ENCODE peak calls at places on chromosomes 1 and 21, in four cellular contexts. V is GM12878, F is HepG2, B is H1. L is an unnamed sample.

GRCh38 chr1:78408830-78409229 is 81.9 kb upstream of the PTGFR start:
- DNase-seq in V (no peak), F (no peak), B (no peak), L (no peak)

GRCh38 chr1:47211796-47212269 is 20.2 kb downstream of the TAL1 start:
- DNase-seq in V (no peak), F (no peak), B (no peak), L (no peak)

GRCh38 chr1:171664976-171665375 is 12.5 kb upstream of the MYOC start:
- DNase-seq in V (no peak), F (no peak), B (no peak), L (no peak)

GRCh38 chr1:29838738-29839320 is 602.5 kb downstream of the PTPRU start:
- DNase-seq in V (no peak), F (no peak), B (peak), L (no peak)

GRCh38 chr1:2032737-2033136 is 13.6 kb downstream of the GABRD start:
- DNase-seq in V (no peak), F (no peak), B (no peak), L (no peak)

GRCh38 chr1:6614953-6615785 is 1.6 kb downstream of the PHF13 start:
- DNase-seq in V (no peak), F (no peak), B (no peak), L (no peak)

GRCh38 chr1:59866459-59866858 is 51.7 kb downstream of the HOOK1 start:
- DNase-seq in V (no peak), F (no peak), B (no peak), L (no peak)

GRCh38 chr21:35363458-35363857 is 314.4 kb upstream of the RUNX1 start:
- DNase-seq in V (no peak), F (no peak), B (no peak), L (no peak)

GRCh38 chr1:63119575-63120155 is 202.7 kb upstream of the FOXD3 start:
- DNase-seq in V (no peak), F (no peak), B (no peak), L (no peak)

GRCh38 chr1:212055333-212055732 is 19.8 kb downstream of the DTL start:
- DNase-seq in V (no peak), F (no peak), B (no peak), L (no peak)

GRCh38 chr1:32742132-32742947 is 39.8 kb upstream of the SYNC start:
- DNase-seq in V (no peak), F (peak), B (peak), L (no peak)

GRCh38 chr1:232398823-232399222 is 231.1 kb downstream of the SIPA1L2 start:
- DNase-seq in V (no peak), F (no peak), B (no peak), L (no peak)

GRCh38 chr1:201465698-201466290 is 3.2 kb downstream of the PHLDA3 start:
- DNase-seq in V (no peak), F (no peak), B (no peak), L (no peak)

GRCh38 chr1:99672500-99673213 is 26.7 kb downstream of the PALMD start:
- DNase-seq in V (no peak), F (no peak), B (no peak), L (no peak)

GRCh38 chr1:101200513-101200912 is 36.3 kb upstream of the S1PR1 start:
- DNase-seq in V (no peak), F (no peak), B (no peak), L (no peak)

DNA sequence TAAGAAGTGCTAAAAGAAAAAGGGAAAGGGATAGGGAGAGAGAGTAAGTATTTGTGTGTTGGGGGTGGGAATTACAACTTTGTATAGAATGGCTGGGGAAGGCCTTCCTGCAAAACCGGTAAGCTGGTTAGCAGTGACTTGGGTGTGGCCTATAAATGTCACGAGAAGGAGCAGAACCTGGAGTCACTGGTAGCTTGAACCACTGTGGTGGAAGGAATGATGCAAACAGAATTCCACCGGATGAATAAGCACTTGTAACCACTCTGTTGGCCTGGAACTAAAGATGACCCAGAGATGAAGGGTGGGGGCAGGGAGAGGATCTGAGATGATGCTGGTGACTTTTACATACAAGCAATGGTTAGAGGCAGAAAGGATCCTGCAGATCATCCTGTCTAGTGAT is 8.9 kb downstream of the XKR8 start:
- DNase-seq in V (no peak), F (no peak), B (no peak), L (no peak)
- TF ChIP-seq SP1 in V (no peak), F (no peak), B (no peak), L (no peak)

GRCh38 chr1:221286399-221286798 is 407.2 kb downstream of the HLX start:
- DNase-seq in V (no peak), F (no peak), B (no peak), L (no peak)
- TF ChIP-seq SUZ12 in V (no peak), F (no peak), B (no peak), L (no peak)

DNA sequence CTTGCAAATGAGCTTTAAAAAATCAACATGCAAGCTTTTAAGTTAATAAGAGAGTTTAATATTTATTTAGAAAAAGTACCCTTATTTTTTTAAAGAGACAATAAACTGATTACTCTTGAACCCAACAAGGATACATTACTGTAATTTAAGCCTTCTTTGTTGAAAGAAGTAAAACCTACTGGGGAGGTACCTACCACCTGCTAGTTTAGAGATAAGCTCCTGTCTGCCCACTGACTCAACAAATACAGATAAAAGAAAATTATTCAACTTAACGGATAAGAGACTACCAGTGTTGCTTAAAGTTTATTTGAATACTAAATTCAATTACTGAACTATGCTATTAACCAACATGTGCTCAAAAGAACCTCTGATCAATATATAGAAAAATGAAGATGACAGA is 23.1 kb downstream of the USP24 start:
- DNase-seq in V (no peak), F (no peak), B (no peak), L (no peak)
- TF ChIP-seq SP1 in V (no peak), F (no peak), B (no peak), L (no peak)

DNA sequence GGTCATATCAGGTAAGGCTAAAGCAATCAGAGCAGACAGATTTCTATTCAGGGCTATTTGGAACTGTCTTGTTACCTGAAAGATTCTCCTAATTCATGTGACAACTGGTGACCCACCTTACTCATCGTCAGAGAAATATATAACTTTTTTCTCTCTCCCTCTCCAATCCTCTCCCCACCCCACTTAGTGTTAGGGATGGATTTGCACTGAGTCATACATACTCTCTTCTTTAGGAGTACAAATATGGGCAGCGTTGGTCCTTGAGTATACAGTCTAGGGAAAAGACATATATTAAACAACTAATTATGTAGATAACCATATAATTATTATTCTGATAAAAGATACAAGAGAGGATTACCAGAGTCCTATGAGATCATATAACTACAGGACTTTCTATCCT is 246.3 kb downstream of the HHIPL2 start:
- DNase-seq in V (no peak), F (no peak), B (no peak), L (no peak)
- TF ChIP-seq SUZ12 in V (no peak), F (no peak), B (no peak), L (no peak)

GRCh38 chr1:81114191-81114590 is 686.5 kb upstream of the ADGRL2 start:
- DNase-seq in V (no peak), F (no peak), B (peak), L (no peak)

GRCh38 chr1:81115422-81115821 is 685.3 kb upstream of the ADGRL2 start:
- DNase-seq in V (no peak), F (no peak), B (no peak), L (peak)

GRCh38 chr1:81109038-81109437 is 691.7 kb upstream of the ADGRL2 start:
- DNase-seq in V (no peak), F (no peak), B (no peak), L (no peak)

GRCh38 chr1:81113688-81114087 is 687.0 kb upstream of the ADGRL2 start:
- DNase-seq in V (no peak), F (no peak), B (no peak), L (no peak)

DNA sequence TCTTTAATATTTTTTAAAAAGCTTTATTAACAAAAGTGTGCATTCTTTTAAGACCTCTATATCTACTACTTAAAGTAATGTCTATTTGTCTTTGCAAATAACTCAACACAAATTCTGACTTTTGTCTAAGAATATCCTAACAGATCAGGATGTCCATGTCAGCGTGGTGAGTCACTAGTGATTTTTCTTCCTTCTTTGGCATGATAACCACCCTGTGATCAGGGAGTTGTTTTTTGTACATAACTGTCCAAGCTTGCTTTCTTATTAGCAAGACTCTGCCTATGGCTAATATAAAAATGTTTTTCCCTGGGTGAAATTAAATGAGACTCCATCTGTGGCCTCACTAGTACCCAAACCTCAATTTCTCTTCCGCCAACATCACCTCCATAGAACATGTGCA is 688.9 kb upstream of the ADGRL2 start:
- DNase-seq in V (no peak), F (no peak), B (no peak), L (no peak)
- TF ChIP-seq SP1 in V (no peak), F (no peak), B (no peak), L (no peak)

GRCh38 chr1:162609306-162609705 is 23.0 kb upstream of the DDR2 start:
- DNase-seq in V (no peak), F (no peak), B (no peak), L (no peak)

GRCh38 chr1:162616848-162617247 is 15.4 kb upstream of the DDR2 start:
- DNase-seq in V (no peak), F (no peak), B (no peak), L (no peak)

GRCh38 chr1:162617513-162617912 is 14.8 kb upstream of the DDR2 start:
- DNase-seq in V (no peak), F (no peak), B (no peak), L (no peak)

GRCh38 chr1:162612606-162613400 is 19.5 kb upstream of the DDR2 start:
- DNase-seq in V (no peak), F (peak), B (no peak), L (no peak)
- TF ChIP-seq SUZ12 in V (no peak), F (no peak), B (no peak), L (no peak)

GRCh38 chr1:185965870-185966269 is 231.7 kb downstream of the HMCN1 start:
- DNase-seq in V (no peak), F (no peak), B (no peak), L (no peak)

GRCh38 chr1:185966487-185966886 is 232.3 kb downstream of the HMCN1 start:
- DNase-seq in V (no peak), F (no peak), B (no peak), L (no peak)

GRCh38 chr1:185971688-185972087 is 237.5 kb downstream of the HMCN1 start:
- DNase-seq in V (no peak), F (no peak), B (no peak), L (no peak)

GRCh38 chr1:185969524-185969991 is 235.4 kb downstream of the HMCN1 start:
- DNase-seq in V (no peak), F (no peak), B (no peak), L (no peak)

GRCh38 chr1:185969028-185969427 is 234.8 kb downstream of the HMCN1 start:
- DNase-seq in V (no peak), F (no peak), B (no peak), L (no peak)
- TF ChIP-seq SP1 in V (no peak), F (no peak), B (no peak), L (no peak)

DNA sequence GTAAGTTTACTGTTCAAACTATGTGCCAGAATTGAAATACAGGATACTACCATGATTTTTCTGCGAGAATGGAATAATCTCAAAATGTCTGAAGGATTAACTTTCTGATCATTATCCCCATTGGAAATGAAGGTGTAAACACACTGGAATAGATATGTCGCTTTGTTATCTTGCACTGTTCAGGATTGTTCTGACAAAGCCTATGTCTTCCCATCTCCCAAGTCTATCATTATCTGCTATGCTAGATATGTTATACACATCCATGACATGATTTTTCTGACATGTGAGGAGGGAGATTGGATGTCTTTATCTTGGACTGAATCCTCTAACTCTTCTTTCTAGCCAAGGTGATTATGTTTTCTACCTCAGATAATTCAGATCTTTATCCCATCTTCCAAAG is 1239.3 kb upstream of the ADGRL4 start:
- DNase-seq in V (no peak), F (no peak), B (no peak), L (no peak)
- TF ChIP-seq SUZ12 in V (no peak), F (no peak), B (no peak), L (no peak)

DNA sequence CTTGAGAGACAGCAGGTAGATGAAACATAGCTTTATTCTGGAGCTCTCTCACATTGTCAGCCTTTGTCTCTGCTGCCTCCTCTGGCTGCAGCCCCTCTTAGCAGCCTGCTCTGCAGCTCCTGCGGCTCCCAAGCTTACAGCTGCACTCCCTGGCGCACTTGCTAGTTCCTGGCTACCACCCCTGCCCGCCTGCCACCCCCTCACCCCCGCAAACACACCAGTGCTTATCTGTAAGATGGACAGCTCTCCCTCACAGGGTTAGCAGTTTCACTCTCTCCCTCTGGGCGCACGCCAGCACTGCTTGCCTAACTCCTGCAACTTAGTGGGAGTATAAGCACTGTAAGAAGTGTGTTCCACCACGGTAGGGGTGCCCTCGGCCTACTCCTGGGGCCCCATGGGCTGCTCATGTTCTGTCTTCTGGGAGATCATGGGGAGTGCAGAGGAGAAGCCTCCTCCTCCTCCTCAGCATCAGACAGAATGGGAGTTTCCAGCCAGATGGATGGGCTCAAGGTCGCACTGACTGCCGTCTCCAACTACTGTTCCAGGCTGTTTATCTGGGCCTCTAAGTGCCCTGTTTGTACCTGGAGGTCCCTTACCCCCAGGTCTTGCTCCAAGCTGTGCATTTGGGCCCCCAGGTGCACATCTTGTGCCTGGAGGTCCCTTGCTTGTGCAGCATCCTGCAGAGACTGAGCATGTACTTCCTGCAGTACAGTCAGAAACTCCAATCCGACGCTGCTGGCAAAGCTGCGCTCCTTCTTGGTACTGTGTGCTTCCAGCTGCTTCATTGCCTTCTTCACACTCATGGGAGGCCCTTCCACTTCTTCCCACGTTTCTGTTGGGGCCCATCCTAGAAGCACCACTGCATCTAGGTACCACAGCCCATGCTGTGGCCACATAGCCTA is 1388.1 kb downstream of the AMY1C start:
- DNase-seq in V (no peak), F (peak), B (peak), L (peak)
- TF ChIP-seq SP1 in V (no peak), F (no peak), B (no peak), L (no peak)

DNA sequence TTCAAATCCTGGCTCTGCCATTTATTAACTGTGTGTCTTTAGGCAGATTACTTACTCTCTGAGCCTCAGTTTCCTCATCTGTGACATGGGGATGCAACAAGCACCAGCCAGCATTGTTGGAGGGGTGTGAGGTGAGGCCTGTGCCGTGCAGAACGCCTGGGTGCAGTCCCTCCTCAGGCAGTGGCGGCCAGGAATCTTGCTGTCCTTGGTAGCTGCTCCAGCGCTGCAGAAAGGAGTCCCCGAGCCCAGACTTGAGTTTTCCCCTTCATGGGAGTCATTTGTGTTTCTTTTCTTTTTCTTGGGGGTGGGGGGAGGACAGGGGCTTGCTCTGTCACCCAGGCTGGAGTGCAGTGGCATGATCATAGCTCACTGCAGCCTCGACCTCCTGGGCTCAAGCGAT is 46.6 kb downstream of the DISP3 start:
- DNase-seq in V (no peak), F (no peak), B (no peak), L (no peak)
- TF ChIP-seq SUZ12 in V (no peak), F (no peak), B (no peak), L (no peak)

L was measured in HEK293T.